ENCODE peak calls at places on chromosomes 16 and 17, in six cellular contexts. C is OCI-M1, L is fibroblast of villous mesenchyme, E is foreskin fibroblast, Z is esophagus muscularis mucosa, V is HAP-1. Q is an unnamed sample.

GRCh38 chr17:7261377-7262191 is 694 bp downstream of the CLDN7 start:
- DNase-seq in Z (no peak), L (no peak), C (no peak), V (no peak), E (no peak), Q (peak)

GRCh38 chr17:72614871-72615626 is 477.4 kb downstream of the SLC39A11 start:
- DNase-seq in L (no peak), C (no peak), E (no peak), Z (no peak), V (no peak), Q (no peak)

GRCh38 chr17:65005858-65006257 is 50.7 kb downstream of the GNA13 start:
- DNase-seq in Z (peak), V (no peak), C (no peak), L (no peak), E (no peak), Q (no peak)

GRCh38 chr17:59154335-59154720 is 658 bp downstream of the SKA2 start:
- DNase-seq in E (peak), V (peak), Z (no peak), L (peak), C (peak), Q (peak)

GRCh38 chr17:37054894-37055293 is 106.1 kb downstream of the AATF start:
- DNase-seq in V (no peak), E (no peak), C (no peak), Z (no peak), L (no peak), Q (no peak)

GRCh38 chr16:88856122-88856827 is 472 bp downstream of the GALNS start:
- DNase-seq in Z (no peak), C (no peak), V (no peak), L (no peak), E (no peak), Q (no peak)

GRCh38 chr17:30600062-30600829 is 123.0 kb downstream of the GOSR1 start:
- DNase-seq in V (peak), Z (peak), C (peak), L (peak), E (peak), Q (peak)

GRCh38 chr16:8621221-8621571 is 302 bp upstream of the METTL22 start:
- DNase-seq in E (no peak), C (no peak), V (no peak), L (no peak), Z (no peak), Q (no peak)

GRCh38 chr17:44969144-44969780 is 1.2 kb upstream of the C1QL1 start:
- DNase-seq in V (no peak), C (no peak), Z (no peak), E (no peak), L (no peak), Q (no peak)

GRCh38 chr17:66655861-66656260 is 179.1 kb upstream of the CACNG5 start:
- DNase-seq in L (peak), Z (no peak), C (peak), V (no peak), E (peak), Q (no peak)

GRCh38 chr17:83203073-83203471 is 123.7 kb downstream of the METRNL start:
- DNase-seq in V (no peak), Z (no peak), E (peak), L (peak), C (no peak), Q (no peak)

GRCh38 chr16:69709456-69710084 is 16.8 kb downstream of the NQO1 start:
- DNase-seq in E (peak), L (peak), C (peak), V (peak), Z (peak), Q (peak)

GRCh38 chr16:82639666-82640336 is 13.0 kb downstream of the CDH13 start:
- DNase-seq in Z (no peak), E (no peak), V (peak), C (peak), L (peak), Q (peak)

GRCh38 chr16:4409081-4409932 is 7.1 kb downstream of the CORO7 start:
- DNase-seq in L (no peak), V (no peak), C (no peak), E (no peak), Z (no peak), Q (no peak)

GRCh38 chr17:43713494-43714162 is 45.0 kb downstream of the SOST start:
- DNase-seq in V (no peak), E (peak), C (no peak), Z (no peak), L (no peak), Q (no peak)

GRCh38 chr16:89325861-89326471 is 108.5 kb downstream of the ZNF778 start:
- DNase-seq in C (peak), L (peak), V (peak), Z (no peak), E (peak), Q (peak)

GRCh38 chr17:15777717-15778116 is 45.6 kb downstream of the TBC1D26 start:
- DNase-seq in L (no peak), C (no peak), V (no peak), Z (no peak), E (no peak), Q (no peak)

GRCh38 chr17:51371732-51372151 is 111.4 kb downstream of the UTP18 start:
- DNase-seq in C (peak), Z (no peak), L (peak), V (peak), E (peak), Q (peak)

GRCh38 chr17:79829004-79829403 is 10.2 kb downstream of the CBX4 start:
- DNase-seq in Z (no peak), L (no peak), E (no peak), V (no peak), C (peak), Q (no peak)

GRCh38 chr17:73901661-73902415 is 257.6 kb upstream of the SDK2 start:
- DNase-seq in C (no peak), Z (no peak), V (peak), L (no peak), E (no peak), Q (no peak)

GRCh38 chr17:32671891-32672290 is 185.1 kb downstream of the CDK5R1 start:
- DNase-seq in Z (no peak), C (peak), V (no peak), L (no peak), E (no peak), Q (peak)

GRCh38 chr17:8359769-8360168 is 16.7 kb downstream of the KRABD2 start:
- DNase-seq in V (no peak), Z (no peak), L (peak), E (peak), C (peak), Q (no peak)

GRCh38 chr17:80261159-80261894 is 675 bp downstream of the RNF213 start:
- DNase-seq in E (peak), V (peak), C (peak), Z (peak), L (peak), Q (peak)

GRCh38 chr16:48444574-48444973 is 59.4 kb upstream of the SIAH1 start:
- DNase-seq in Z (no peak), E (peak), V (no peak), C (no peak), L (peak), Q (no peak)

GRCh38 chr17:79976451-79976850 is 59.2 kb downstream of the TBC1D16 start:
- DNase-seq in V (no peak), C (no peak), L (no peak), Z (no peak), E (no peak), Q (no peak)

GRCh38 chr16:6131526-6132050 is 1034.0 kb upstream of the EEF2KMT start:
- DNase-seq in E (no peak), V (no peak), C (no peak), Z (no peak), L (no peak), Q (no peak)

GRCh38 chr17:2723505-2723996 is 12.0 kb upstream of the CLUH start:
- DNase-seq in Z (no peak), C (no peak), L (no peak), E (no peak), V (no peak), Q (no peak)

GRCh38 chr17:83152745-83153611 is 73.6 kb downstream of the METRNL start:
- DNase-seq in E (no peak), Z (peak), V (no peak), L (no peak), C (no peak), Q (no peak)

GRCh38 chr16:73711441-73712080 is 585.1 kb upstream of the PSMD7 start:
- DNase-seq in C (no peak), L (no peak), E (no peak), V (no peak), Z (peak), Q (no peak)

Q was measured in erythroblast.